ENCODE peak calls at places on chromosomes 1 and 21, in five cellular contexts. Q is IMR-90, M is H9, P is fibroblast of lung, Z is mammary epithelial cell. Y is an unnamed sample.

GRCh38 chr21:38439336-38439900 is 58.9 kb downstream of the ERG start:
- DNase-seq in Q (no peak), M (no peak), P (no peak), Z (no peak), Y (no peak)

GRCh38 chr1:45243476-45244343 is 37.3 kb upstream of the ZSWIM5 start:
- DNase-seq in Q (no peak), M (no peak), P (no peak), Z (no peak), Y (no peak)

GRCh38 chr1:79323240-79324025 is 316.9 kb upstream of the ADGRL4 start:
- DNase-seq in Q (peak), M (no peak), P (peak), Z (peak), Y (no peak)

GRCh38 chr1:220451541-220451940 is 76.4 kb upstream of the MARK1 start:
- DNase-seq in Q (no peak), M (no peak), P (no peak), Z (no peak), Y (no peak)

GRCh38 chr1:220121791-220122530 is 28.0 kb downstream of the IARS2 start:
- DNase-seq in Q (no peak), M (no peak), P (no peak), Z (no peak), Y (no peak)

GRCh38 chr1:3578906-3579305 is 32.4 kb downstream of the MEGF6 start:
- DNase-seq in Q (no peak), M (no peak), P (no peak), Z (no peak), Y (no peak)

GRCh38 chr1:164754088-164754600 is 195.2 kb downstream of the PBX1 start:
- DNase-seq in Q (peak), M (no peak), P (peak), Z (no peak), Y (no peak)

GRCh38 chr21:45536301-45537081 is 5.7 kb downstream of the SLC19A1 start:
- DNase-seq in Q (no peak), M (no peak), P (no peak), Z (no peak), Y (no peak)

GRCh38 chr1:56777972-56778371 is 41.2 kb downstream of the FYB2 start:
- DNase-seq in Q (no peak), M (no peak), P (no peak), Z (no peak), Y (no peak)

GRCh38 chr1:32413507-32414185 is 19.4 kb upstream of the BSDC1 start:
- DNase-seq in Q (peak), M (peak), P (peak), Z (peak), Y (peak)

GRCh38 chr1:37901191-37901892 is 42.0 kb upstream of the MTF1 start:
- DNase-seq in Q (no peak), M (no peak), P (no peak), Z (no peak), Y (no peak)

GRCh38 chr1:26190373-26190987 is at the start of gene CATSPER4:
- DNase-seq in Q (no peak), M (peak), P (no peak), Z (peak), Y (no peak)

GRCh38 chr1:101217148-101217547 is 19.7 kb upstream of the S1PR1 start:
- DNase-seq in Q (no peak), M (no peak), P (no peak), Z (no peak), Y (no peak)

GRCh38 chr1:101216623-101217022 is 20.2 kb upstream of the S1PR1 start:
- DNase-seq in Q (no peak), M (no peak), P (no peak), Z (peak), Y (no peak)

GRCh38 chr1:101221945-101222429 is 14.8 kb upstream of the S1PR1 start:
- DNase-seq in Q (no peak), M (no peak), P (no peak), Z (no peak), Y (no peak)

GRCh38 chr1:101220906-101221305 is 15.9 kb upstream of the S1PR1 start:
- DNase-seq in Q (no peak), M (no peak), P (no peak), Z (no peak), Y (no peak)

DNA sequence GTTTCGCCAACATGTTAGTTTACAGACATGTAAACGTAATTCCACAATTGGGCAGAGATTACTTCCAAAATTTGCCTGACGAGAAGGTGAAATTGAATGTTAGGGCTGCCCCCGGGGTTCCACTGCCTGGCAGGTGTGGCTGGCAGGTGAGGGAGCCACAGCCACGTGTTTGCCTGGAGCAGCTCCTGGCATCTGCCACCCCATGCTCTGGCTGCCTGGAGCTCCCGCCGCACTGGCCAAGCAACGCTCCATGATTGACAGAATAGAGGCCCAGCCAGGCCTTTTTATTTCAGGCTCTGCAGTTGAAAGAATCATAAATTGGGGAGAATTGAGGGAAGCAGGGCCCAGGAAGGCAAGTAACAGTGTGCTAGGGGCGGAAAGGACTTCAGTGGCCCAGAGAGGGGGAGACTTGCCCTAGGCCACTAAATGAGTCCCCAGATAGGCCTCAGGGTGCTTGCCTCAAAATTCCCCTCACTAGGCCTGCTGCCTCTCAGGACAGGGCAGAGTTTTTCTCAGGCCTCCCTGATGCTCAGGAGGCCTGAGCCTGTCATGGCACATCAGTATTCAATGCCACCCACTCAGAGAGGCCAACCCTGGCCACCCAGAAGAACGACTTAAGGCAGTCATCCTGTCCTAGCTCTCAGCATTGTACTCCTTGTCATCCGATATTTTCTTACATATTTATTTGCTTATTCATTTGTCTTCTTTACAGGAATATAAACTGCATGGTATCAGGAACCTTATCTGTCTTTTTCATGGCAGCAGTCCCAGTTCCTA is 16.7 kb upstream of the S1PR1 start:
- DNase-seq in Q (no peak), M (no peak), P (no peak), Z (no peak), Y (no peak)
- H2AFZ ChIP-seq in Q (peak), M (no peak), P (no peak), Z (no peak), Y (no peak)

DNA sequence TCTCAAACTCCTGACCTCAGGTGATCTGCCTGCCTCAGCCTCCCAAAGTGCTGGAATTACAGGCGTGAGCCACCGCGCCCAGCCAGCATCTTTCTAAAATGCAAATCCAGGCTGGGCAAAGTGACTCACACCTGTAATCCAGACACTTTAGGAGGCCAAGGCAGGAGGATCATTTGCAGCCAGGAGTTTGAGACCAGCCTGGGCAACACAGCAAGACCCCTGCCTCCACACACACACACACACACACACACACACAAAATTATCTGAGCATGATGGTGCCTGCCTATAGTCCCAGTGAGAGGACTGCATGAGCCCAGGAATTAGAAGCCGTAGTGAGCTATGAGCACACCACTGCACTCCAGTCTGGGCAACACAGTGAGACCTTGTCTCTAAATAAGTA is 16.8 kb upstream of the PABPC4 start:
- DNase-seq in Q (no peak), M (no peak), P (no peak), Z (no peak), Y (no peak)
- H3K4me2 ChIP-seq in Q (no peak), M (no peak), P (no peak), Z (no peak), Y (no peak)

GRCh38 chr1:150972417-150972940 is 2.2 kb downstream of the CERS2 start:
- DNase-seq in Q (no peak), M (no peak), P (no peak), Z (no peak), Y (no peak)

GRCh38 chr1:150968491-150968890 is 6.1 kb downstream of the CERS2 start:
- DNase-seq in Q (no peak), M (no peak), P (no peak), Z (no peak), Y (no peak)

GRCh38 chr1:150973258-150973825 is 1.3 kb downstream of the CERS2 start:
- DNase-seq in Q (no peak), M (no peak), P (no peak), Z (no peak), Y (no peak)

GRCh38 chr1:150971583-150972416 is 2.8 kb downstream of the CERS2 start:
- DNase-seq in Q (no peak), M (peak), P (peak), Z (no peak), Y (no peak)

DNA sequence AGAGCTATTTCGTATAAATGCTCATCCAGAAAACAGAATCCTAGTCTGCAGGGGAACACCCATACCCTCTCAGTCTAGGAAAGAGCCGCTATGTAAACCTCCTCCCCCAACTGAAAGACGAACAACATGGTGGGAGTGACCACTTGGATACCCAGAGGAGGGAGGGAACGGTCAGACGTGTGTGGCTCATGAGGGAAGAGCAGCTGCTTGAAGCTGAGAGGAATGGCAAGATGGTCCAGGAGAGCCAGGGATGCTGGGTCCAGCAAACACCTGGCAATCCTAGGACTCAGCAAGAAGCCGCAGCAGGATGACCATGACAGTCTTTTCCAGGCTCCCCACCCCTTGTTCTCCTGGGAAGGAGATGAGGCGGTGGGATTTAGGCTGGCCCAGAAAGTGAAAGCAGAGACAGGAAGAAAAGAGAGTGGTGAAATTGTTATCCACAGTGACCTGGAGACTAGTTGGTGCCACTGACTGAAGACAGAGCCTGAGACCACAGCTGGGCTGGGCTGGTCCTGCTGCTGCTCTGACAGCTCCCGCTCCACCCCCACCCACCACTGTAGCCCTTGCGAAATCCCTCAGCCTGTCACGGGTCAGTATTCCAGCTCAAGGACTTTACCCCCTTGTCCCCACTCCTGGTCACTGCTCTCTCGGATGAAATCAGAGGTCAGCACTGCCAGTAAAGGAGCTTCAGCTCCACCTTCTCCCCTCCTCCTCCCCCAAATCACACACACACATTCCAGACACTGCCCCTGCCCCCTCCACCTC is 3.6 kb downstream of the CERS2 start:
- DNase-seq in Q (peak), M (no peak), P (peak), Z (no peak), Y (no peak)
- H3K9ac ChIP-seq in Q (peak), M (no peak), P (no peak), Z (no peak), Y (no peak)

DNA sequence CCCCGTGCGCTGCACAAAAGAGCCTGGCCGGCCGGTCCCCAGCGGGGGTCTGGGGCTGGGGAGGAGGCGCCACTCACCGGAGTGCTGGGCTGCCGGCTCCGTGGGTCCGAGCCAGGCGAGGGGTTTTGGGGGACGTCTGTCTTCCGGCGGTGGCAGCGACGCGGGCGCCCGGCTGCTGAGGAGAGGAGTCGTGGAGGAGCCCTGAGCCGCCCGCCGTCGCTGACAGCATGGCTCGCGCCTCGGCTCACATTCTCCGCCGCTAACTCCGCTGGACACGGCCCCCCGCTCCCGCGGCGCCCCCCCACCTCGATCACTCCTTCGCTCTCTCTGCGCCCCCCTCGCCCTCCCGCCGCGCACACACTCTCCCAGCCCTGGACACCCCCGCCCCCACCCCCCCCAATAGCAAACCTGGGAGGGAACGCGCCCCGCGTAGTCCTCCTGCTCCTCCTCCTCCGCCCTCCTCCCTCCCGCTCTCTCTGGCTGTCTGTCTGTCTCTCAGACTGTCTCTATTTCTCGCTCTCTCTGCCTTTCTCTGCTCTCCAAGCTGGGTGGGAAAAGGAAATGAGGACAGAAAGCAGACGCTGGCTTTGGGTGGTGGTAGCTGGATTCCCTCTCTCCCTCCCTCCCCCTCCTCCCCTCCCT is 503 bp downstream of the AHDC1 start:
- DNase-seq in Q (no peak), M (no peak), P (no peak), Z (no peak), Y (no peak)
- H2AFZ ChIP-seq in Q (peak), M (no peak), P (peak), Z (peak), Y (peak)

DNA sequence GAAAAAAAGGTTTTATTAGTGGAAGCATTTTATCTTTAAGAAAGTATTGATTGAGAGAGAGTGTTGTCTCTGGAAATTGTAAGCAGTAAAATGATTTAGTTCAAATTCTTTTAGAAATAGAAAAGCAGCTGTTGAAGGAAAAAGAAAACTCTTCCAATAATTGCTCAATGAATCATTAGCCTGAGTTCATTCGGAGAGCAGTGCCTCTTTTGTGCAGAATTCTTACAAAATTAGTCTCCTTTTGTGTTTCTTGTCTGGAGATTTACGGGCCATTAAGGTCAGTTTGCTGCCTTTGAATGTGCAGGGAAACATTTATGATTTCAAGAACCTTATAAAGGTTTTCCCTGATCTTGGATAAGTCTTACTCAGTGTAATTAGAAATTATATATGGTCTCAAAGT is 49.2 kb downstream of the HHAT start:
- DNase-seq in Q (peak), M (no peak), P (peak), Z (no peak), Y (no peak)
- H3K4me2 ChIP-seq in Q (peak), M (no peak), P (peak), Z (no peak), Y (no peak)